ENCODE peak calls at places on chromosome 10, in five cellular contexts. O, M, T, H and W are unnamed samples.

GRCh38 chr10:129646921-129647320 is 179.9 kb downstream of the MGMT start:
- DNase-seq in O (no peak), M (no peak), T (no peak), H (no peak), W (no peak)

GRCh38 chr10:118373786-118374185 is 31.7 kb upstream of the FAM204A start:
- DNase-seq in T (no peak), M (no peak), H (no peak), O (peak; percentile 69), W (no peak)

GRCh38 chr10:113051456-113051855 is 101.4 kb downstream of the TCF7L2 start:
- DNase-seq in O (peak; percentile 43), T (no peak), M (no peak), H (no peak), W (no peak)

GRCh38 chr10:123797813-123798212 is 93.8 kb downstream of the CPXM2 start:
- DNase-seq in H (no peak), T (no peak), M (no peak), O (no peak), W (no peak)

GRCh38 chr10:12041766-12042408 is 722 bp downstream of the UPF2 start:
- DNase-seq in M (peak; percentile 24), T (no peak), O (peak; percentile 18), H (no peak), W (peak; percentile 24)

GRCh38 chr10:66837990-66838389 is 87.8 kb upstream of the LRRTM3 start:
- DNase-seq in T (no peak), M (no peak), O (peak; percentile 61), H (no peak), W (no peak)

GRCh38 chr10:6878067-6878412 is 298.0 kb upstream of the PRKCQ start:
- DNase-seq in O (no peak), T (no peak), M (no peak), H (no peak), W (no peak)

GRCh38 chr10:114380060-114380459 is 24.2 kb downstream of the AFAP1L2 start:
- DNase-seq in H (no peak), O (no peak), T (no peak), M (no peak), W (no peak)

GRCh38 chr10:95860486-95861040 is 47.2 kb upstream of the CC2D2B start:
- DNase-seq in M (no peak), H (no peak), O (peak; percentile 20), T (no peak), W (no peak)

GRCh38 chr10:133235891-133236321 is 1.7 kb upstream of the VENTX start:
- DNase-seq in O (no peak), M (no peak), T (no peak), H (no peak), W (no peak)

GRCh38 chr10:34098817-34099567 is 716.1 kb downstream of the PARD3 start:
- DNase-seq in M (no peak), O (peak; percentile 50), H (no peak), T (no peak), W (no peak)

GRCh38 chr10:24459836-24460235 is 250.9 kb downstream of the KIAA1217 start:
- DNase-seq in H (no peak), M (no peak), O (no peak), T (no peak), W (no peak)